ENCODE peak calls at places on chromosome 1, in eight cellular contexts. M is AG08396; P is cerebellar cortex; J is prostate gland; U is choroid plexus epithelial cell; O is activated CD4-positive, alpha-beta T cell treated with anti-CD3 and anti-CD28 coated beads for 24 hours; X is HT1080; G is NCI-H1694 treated with DMSO at 0.1 percent for 48 hours. W is an unnamed sample.

GRCh38 chr1:180269848-180270766 is 40.0 kb downstream of the LHX4 start:
- DNase-seq in M (no peak), P (peak), J (no peak), U (no peak), O (no peak), X (no peak), G (peak), W (no peak)

GRCh38 chr1:214553142-214553710 is 1.8 kb upstream of the PTPN14 start:
- DNase-seq in M (no peak), P (no peak), J (no peak), U (no peak), O (no peak), X (no peak), G (no peak), W (no peak)

GRCh38 chr1:147897030-147897756 is 5.4 kb upstream of the GJA8 start:
- DNase-seq in M (no peak), P (peak), J (no peak), U (no peak), O (no peak), X (no peak), G (no peak), W (peak)

GRCh38 chr1:172342584-172343245 is 77.8 kb upstream of the C1orf105 start:
- DNase-seq in M (no peak), P (no peak), J (no peak), U (no peak), O (no peak), X (peak), G (no peak), W (no peak)

GRCh38 chr1:65526049-65526556 is 105.6 kb downstream of the LEPR start:
- DNase-seq in M (no peak), P (no peak), J (no peak), U (no peak), O (no peak), X (no peak), G (peak), W (no peak)

GRCh38 chr1:234538930-234539649 is 60.1 kb upstream of the TARBP1 start:
- DNase-seq in M (no peak), P (no peak), J (peak), U (no peak), O (no peak), X (no peak), G (no peak), W (peak)

GRCh38 chr1:205449750-205450443 is 5.9 kb downstream of the BLACAT1 start:
- DNase-seq in M (peak), P (peak), J (peak), U (peak), O (peak), X (peak), G (no peak), W (peak)

GRCh38 chr1:184033711-184034167 is 3.8 kb downstream of the COLGALT2 start:
- DNase-seq in M (peak), P (peak), J (no peak), U (no peak), O (no peak), X (peak), G (no peak), W (no peak)

GRCh38 chr1:186782791-186783190 is 46.0 kb upstream of the PLA2G4A start:
- DNase-seq in M (no peak), P (no peak), J (no peak), U (peak), O (no peak), X (peak), G (no peak), W (no peak)

GRCh38 chr1:219265026-219265515 is 91.4 kb downstream of the LYPLAL1 start:
- DNase-seq in M (no peak), P (no peak), J (no peak), U (no peak), O (no peak), X (no peak), G (no peak), W (no peak)

GRCh38 chr1:117709398-117709797 is 103.5 kb downstream of the TENT5C start:
- DNase-seq in M (no peak), P (no peak), J (no peak), U (no peak), O (no peak), X (no peak), G (no peak), W (peak)

GRCh38 chr1:157966034-157966671 is 27.3 kb upstream of the KIRREL1 start:
- DNase-seq in M (peak), P (no peak), J (no peak), U (peak), O (no peak), X (no peak), G (no peak), W (no peak)

GRCh38 chr1:82401116-82401515 is 600.4 kb downstream of the ADGRL2 start:
- DNase-seq in M (no peak), P (no peak), J (no peak), U (no peak), O (no peak), X (no peak), G (no peak), W (no peak)

W was measured in thyroid gland.